ENCODE peak calls at places on chromosomes 7 and 10, in seven cellular contexts. F is iris pigment epithelial cell, X is ELF-1, Q is activated T-cell treated with anti-CD3 and anti-CD28 coated beads for 48 hours, R is AG09309, L is NCI-H1417, C is DMS153. U is an unnamed sample.

GRCh38 chr7:38102486-38102885 is 75.6 kb upstream of the STARD3NL start:
- DNase-seq in L (no peak), Q (no peak), R (no peak), C (no peak), X (no peak), F (peak; percentile 50), U (no peak)

GRCh38 chr10:125343118-125343752 is 182.9 kb upstream of the CTBP2 start:
- DNase-seq in Q (no peak), X (peak; percentile 28), C (no peak), L (no peak), R (no peak), F (peak; percentile 39), U (peak; percentile 55)

GRCh38 chr7:29754874-29755490 is 51.3 kb upstream of the WIPF3 start:
- DNase-seq in X (no peak), Q (no peak), R (no peak), F (no peak), L (no peak), C (no peak), U (no peak)

GRCh38 chr7:116417593-116418345 is 81.8 kb upstream of the CAV2 start:
- DNase-seq in R (no peak), Q (no peak), F (no peak), X (no peak), C (no peak), L (no peak), U (no peak)

GRCh38 chr10:49569031-49569765 is 30.3 kb upstream of the ERCC6 start:
- DNase-seq in Q (no peak), X (no peak), R (peak; percentile 86), C (no peak), L (no peak), F (peak; percentile 93), U (peak; percentile 39)

GRCh38 chr10:71821909-71822763 is 28.9 kb downstream of the PSAP start:
- DNase-seq in C (no peak), F (peak; percentile 69), R (no peak), L (no peak), Q (no peak), X (no peak), U (no peak)

GRCh38 chr7:80312139-80312661 is 177.6 kb downstream of the GNAI1 start:
- DNase-seq in C (peak; percentile 93), X (no peak), F (peak; percentile 94), L (no peak), R (no peak), Q (no peak), U (peak; percentile 75)

GRCh38 chr10:22489467-22489866 is 144.2 kb downstream of the SPAG6 start:
- DNase-seq in F (no peak), L (no peak), Q (no peak), C (no peak), X (no peak), R (no peak), U (no peak)

GRCh38 chr10:6114758-6115410 is 26.1 kb downstream of the RBM17 start:
- DNase-seq in X (no peak), C (no peak), Q (no peak), R (peak; percentile 64), F (peak; percentile 54), L (no peak), U (peak; percentile 43)

GRCh38 chr10:46042527-46042926 is 3.5 kb downstream of the MSMB start:
- DNase-seq in R (no peak), X (no peak), Q (no peak), F (no peak), C (no peak), L (no peak), U (no peak)

GRCh38 chr10:99973190-99973589 is 36.6 kb downstream of the DNMBP start:
- DNase-seq in X (no peak), C (no peak), F (no peak), L (no peak), Q (no peak), R (no peak), U (no peak)

GRCh38 chr7:124480074-124480820 is 285.3 kb downstream of the GPR37 start:
- DNase-seq in C (no peak), Q (no peak), X (no peak), R (no peak), F (no peak), L (peak; percentile 8), U (no peak)

GRCh38 chr10:114755537-114755936 is 66.0 kb upstream of the FHIP2A start:
- DNase-seq in Q (no peak), C (peak; percentile 27), L (no peak), F (no peak), R (no peak), X (no peak), U (no peak)

GRCh38 chr7:132433286-132433685 is 143.0 kb downstream of the PLXNA4 start:
- DNase-seq in L (no peak), F (no peak), R (no peak), C (no peak), X (no peak), Q (no peak), U (no peak)

GRCh38 chr10:69216577-69217118 is 3.5 kb upstream of the HKDC1 start:
- DNase-seq in F (no peak), L (no peak), Q (no peak), C (no peak), R (no peak), X (no peak), U (no peak)

GRCh38 chr7:8827329-8827728 is 393.9 kb downstream of the NXPH1 start:
- DNase-seq in L (no peak), F (no peak), Q (no peak), C (no peak), X (no peak), R (no peak), U (no peak)

GRCh38 chr10:4208499-4208898 is 423.5 kb upstream of the KLF6 start:
- DNase-seq in L (no peak), R (no peak), X (no peak), Q (no peak), C (no peak), F (no peak), U (no peak)

GRCh38 chr7:53336133-53336532 is 300.7 kb downstream of the POM121L12 start:
- DNase-seq in Q (no peak), R (no peak), X (no peak), F (no peak), C (no peak), L (no peak), U (no peak)

GRCh38 chr10:58952162-58952561 is 224.3 kb upstream of the PHYHIPL start:
- DNase-seq in F (no peak), C (no peak), Q (no peak), R (peak; percentile 38), X (no peak), L (no peak), U (no peak)

GRCh38 chr7:88337556-88337955 is 30.9 kb upstream of the STEAP4 start:
- DNase-seq in Q (no peak), L (no peak), F (peak; percentile 61), C (no peak), X (no peak), R (no peak), U (peak; percentile 68)

GRCh38 chr7:5526190-5527037 is 102.8 kb upstream of the TNRC18 start:
- DNase-seq in C (peak; percentile 46), Q (peak; percentile 39), F (peak; percentile 22), X (peak; percentile 81), L (no peak), R (no peak), U (peak; percentile 33)

GRCh38 chr10:12829796-12830195 is 171.7 kb downstream of the CCDC3 start:
- DNase-seq in Q (no peak), C (no peak), X (no peak), L (no peak), R (no peak), F (no peak), U (no peak)

GRCh38 chr7:4058158-4058557 is 623.9 kb upstream of the FOXK1 start:
- DNase-seq in X (no peak), L (no peak), R (no peak), Q (no peak), F (peak; percentile 12), C (no peak), U (peak; percentile 39)

GRCh38 chr7:75658369-75658768 is 80.4 kb downstream of the HIP1 start:
- DNase-seq in Q (no peak), R (no peak), F (no peak), X (peak; percentile 33), L (no peak), C (no peak), U (no peak)

GRCh38 chr10:125112697-125113494 is 47.5 kb downstream of the CTBP2 start:
- DNase-seq in F (no peak), R (no peak), C (no peak), L (no peak), X (no peak), Q (no peak), U (no peak)

GRCh38 chr10:16828731-16829175 is 11.5 kb upstream of the RSU1 start:
- DNase-seq in R (peak; percentile 55), L (no peak), F (peak; percentile 82), X (no peak), Q (no peak), C (no peak), U (peak; percentile 53)

GRCh38 chr10:78913219-78914059 is 155.3 kb upstream of the ZMIZ1 start:
- DNase-seq in X (peak; percentile 91), R (no peak), L (peak; percentile 70), Q (no peak), C (peak; percentile 95), F (no peak), U (no peak)

GRCh38 chr10:14740684-14741247 is 33.9 kb downstream of the FAM107B start:
- DNase-seq in X (no peak), C (no peak), F (no peak), R (no peak), Q (no peak), L (no peak), U (no peak)

GRCh38 chr10:51915031-51915542 is 215.7 kb upstream of the CSTF2T start:
- DNase-seq in L (no peak), R (no peak), F (no peak), X (peak; percentile 74), Q (no peak), C (no peak), U (no peak)

GRCh38 chr7:70681847-70682350 is 450.0 kb upstream of the GALNT17 start:
- DNase-seq in L (no peak), X (no peak), F (no peak), C (no peak), R (no peak), Q (no peak), U (no peak)

GRCh38 chr7:33107136-33108066 is 1.8 kb downstream of the RP9 start:
- DNase-seq in F (peak; percentile 59), X (peak; percentile 42), L (peak; percentile 12), R (no peak), C (peak; percentile 28), Q (no peak), U (peak; percentile 55)

GRCh38 chr7:95011156-95011928 is 103.9 kb downstream of the PPP1R9A start:
- DNase-seq in Q (no peak), F (peak; percentile 45), R (no peak), C (no peak), L (no peak), X (no peak), U (peak; percentile 89)

GRCh38 chr7:1709900-1710299 is 39.8 kb downstream of the ELFN1 start:
- DNase-seq in Q (no peak), R (no peak), L (no peak), C (no peak), X (no peak), F (no peak), U (peak; percentile 35)

GRCh38 chr10:62083868-62084267 is 182.4 kb downstream of the ARID5B start:
- DNase-seq in X (no peak), C (peak; percentile 23), Q (no peak), L (peak; percentile 66), F (peak; percentile 84), R (no peak), U (peak; percentile 85)